ENCODE peak calls at places on chromosomes 11 and 22, in five cellular contexts. One of them, this sample, is unnamed.

GRCh38 chr11:25535462-25535861 is 796.5 kb upstream of the ANO3 start:
- DNase-seq in fibroblast of lung: peak; percentile 7
- DNase-seq in AG09309: no peak
- DNase-seq in AG10803: no peak
- DNase-seq in cardiac fibroblast: peak; percentile 78
- DNase-seq in this sample: no peak

GRCh38 chr11:94740975-94741707 is 27.0 kb upstream of the AMOTL1 start:
- DNase-seq in AG09309: peak; percentile 28
- DNase-seq in AG10803: peak; percentile 67
- DNase-seq in cardiac fibroblast: peak; percentile 58
- DNase-seq in fibroblast of lung: peak; percentile 63
- DNase-seq in this sample: peak; percentile 60

GRCh38 chr11:110866081-110866480 is 153.8 kb upstream of the ARHGAP20 start:
- DNase-seq in cardiac fibroblast: no peak
- DNase-seq in AG09309: no peak
- DNase-seq in fibroblast of lung: no peak
- DNase-seq in AG10803: no peak
- DNase-seq in this sample: no peak

GRCh38 chr11:4491878-4492606 is 9.6 kb downstream of the OR52K1 start:
- DNase-seq in cardiac fibroblast: no peak
- DNase-seq in AG09309: no peak
- DNase-seq in fibroblast of lung: no peak
- DNase-seq in AG10803: no peak
- DNase-seq in this sample: no peak

GRCh38 chr11:67437082-67437821 is at the start of gene PTPRCAP:
- DNase-seq in AG10803: no peak
- DNase-seq in AG09309: no peak
- DNase-seq in fibroblast of lung: no peak
- DNase-seq in cardiac fibroblast: no peak
- DNase-seq in this sample: no peak

GRCh38 chr11:33980896-33981295 is 70.6 kb upstream of the CAPRIN1 start:
- DNase-seq in cardiac fibroblast: peak; percentile 36
- DNase-seq in AG10803: no peak
- DNase-seq in AG09309: no peak
- DNase-seq in fibroblast of lung: no peak
- DNase-seq in this sample: no peak

GRCh38 chr11:110908401-110909106 is 196.3 kb upstream of the ARHGAP20 start:
- DNase-seq in cardiac fibroblast: peak; percentile 64
- DNase-seq in AG10803: peak; percentile 69
- DNase-seq in AG09309: peak; percentile 59
- DNase-seq in fibroblast of lung: peak; percentile 97
- DNase-seq in this sample: no peak

GRCh38 chr11:73228268-73229134 is 10.4 kb downstream of the P2RY2 start:
- DNase-seq in AG10803: no peak
- DNase-seq in cardiac fibroblast: no peak
- DNase-seq in AG09309: no peak
- DNase-seq in fibroblast of lung: no peak
- DNase-seq in this sample: no peak

GRCh38 chr11:73752216-73752867 is 8.5 kb downstream of the RAB6A start:
- DNase-seq in fibroblast of lung: peak; percentile 68
- DNase-seq in cardiac fibroblast: peak; percentile 9
- DNase-seq in AG09309: no peak
- DNase-seq in AG10803: no peak
- DNase-seq in this sample: no peak

GRCh38 chr11:114886644-114887259 is 208.4 kb downstream of the NXPE2 start:
- DNase-seq in fibroblast of lung: peak; percentile 17
- DNase-seq in AG09309: no peak
- DNase-seq in cardiac fibroblast: no peak
- DNase-seq in AG10803: no peak
- DNase-seq in this sample: no peak

GRCh38 chr22:21650280-21650679 is 8.2 kb downstream of the SDF2L1 start:
- DNase-seq in cardiac fibroblast: no peak
- DNase-seq in AG09309: no peak
- DNase-seq in AG10803: no peak
- DNase-seq in fibroblast of lung: no peak
- DNase-seq in this sample: no peak

GRCh38 chr22:21650823-21651520 is 8.9 kb downstream of the SDF2L1 start:
- DNase-seq in cardiac fibroblast: no peak
- DNase-seq in fibroblast of lung: no peak
- DNase-seq in AG10803: no peak
- DNase-seq in AG09309: no peak
- DNase-seq in this sample: no peak

GRCh38 chr22:21643533-21644357 is 1.6 kb downstream of the SDF2L1 start:
- DNase-seq in AG09309: no peak
- DNase-seq in cardiac fibroblast: no peak
- DNase-seq in AG10803: no peak
- DNase-seq in fibroblast of lung: no peak
- DNase-seq in this sample: no peak

GRCh38 chr22:21642584-21643448 is 714 bp downstream of the SDF2L1 start:
- DNase-seq in AG10803: peak; percentile 35
- DNase-seq in cardiac fibroblast: peak; percentile 50
- DNase-seq in fibroblast of lung: peak; percentile 37
- DNase-seq in AG09309: no peak
- DNase-seq in this sample: no peak

DNA sequence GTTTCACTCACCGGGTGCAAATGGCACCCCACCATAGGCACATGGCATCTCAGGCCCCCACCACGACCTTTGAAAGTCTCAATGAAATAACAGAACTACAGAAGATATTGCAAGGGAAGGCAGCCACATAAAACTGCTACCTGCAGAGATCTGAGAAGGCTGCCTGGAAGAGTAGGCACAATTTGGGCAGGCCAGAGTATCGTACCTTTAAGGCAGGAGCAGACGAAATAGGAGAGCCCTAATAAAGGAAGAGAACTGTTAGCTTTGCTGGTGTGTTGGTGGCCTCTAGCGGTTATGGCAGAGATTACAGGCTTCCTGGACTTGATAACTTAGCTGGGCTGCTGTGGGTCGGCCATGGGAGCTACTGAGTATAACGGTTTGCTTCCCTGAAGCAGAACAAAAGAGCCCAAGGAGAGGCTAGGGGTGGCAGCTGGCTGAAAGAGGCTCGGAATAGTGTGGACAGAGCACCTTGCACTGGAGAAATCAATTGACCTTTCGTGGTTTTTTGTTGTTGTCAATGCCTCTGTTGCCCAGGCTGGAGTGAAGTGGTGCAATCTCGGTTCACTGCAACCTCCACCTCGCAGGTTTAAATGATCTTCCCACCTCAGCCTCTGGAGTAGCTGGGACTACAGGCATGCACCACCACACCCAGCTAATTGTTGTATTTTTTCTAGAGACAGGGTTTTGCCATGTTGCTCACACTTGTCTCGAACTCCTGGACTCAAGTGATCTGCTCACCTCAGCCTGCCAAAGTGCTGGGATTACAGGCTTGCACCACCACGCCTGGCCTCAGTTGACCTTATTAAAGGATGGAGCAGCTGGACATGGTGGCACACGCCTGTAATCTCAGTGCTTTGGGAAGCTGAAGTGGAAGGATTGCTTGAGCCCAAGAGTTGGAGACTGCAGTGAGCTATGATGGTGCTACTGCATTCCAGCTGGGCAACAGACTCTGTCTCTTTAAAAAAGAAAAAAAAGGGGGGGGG is 4.8 kb downstream of the SDF2L1 start:
- DNase-seq in AG09309: no peak
- DNase-seq in cardiac fibroblast: peak; percentile 88
- DNase-seq in fibroblast of lung: peak; percentile 55
- DNase-seq in AG10803: peak; percentile 74
- DNase-seq in this sample: peak; percentile 71
- TF ChIP-seq CTCF in AG09309: peak; percentile 93
- TF ChIP-seq CTCF in cardiac fibroblast: peak; percentile 87
- TF ChIP-seq CTCF in fibroblast of lung: peak; percentile 94
- TF ChIP-seq CTCF in AG10803: peak; percentile 95
- TF ChIP-seq CTCF in this sample: peak; percentile 88

GRCh38 chr11:61769946-61770683 is 17.7 kb downstream of the MYRF start:
- DNase-seq in fibroblast of lung: no peak
- DNase-seq in AG09309: no peak
- DNase-seq in AG10803: no peak
- DNase-seq in cardiac fibroblast: no peak
- DNase-seq in this sample: no peak
- H3K4me3 ChIP-seq in fibroblast of lung: no peak overlapping the region
- H3K4me3 ChIP-seq in AG09309: no peak overlapping the region
- H3K4me3 ChIP-seq in AG10803: no peak overlapping the region
- H3K4me3 ChIP-seq in cardiac fibroblast: no peak overlapping the region
- H3K4me3 ChIP-seq in this sample: no peak overlapping the region

GRCh38 chr22:36430863-36431262 is 43.1 kb upstream of the MYH9 start:
- DNase-seq in fibroblast of lung: peak; percentile 61
- DNase-seq in AG09309: no peak
- DNase-seq in cardiac fibroblast: no peak
- DNase-seq in AG10803: no peak
- DNase-seq in this sample: no peak
- TF ChIP-seq CTCF in fibroblast of lung: no peak
- TF ChIP-seq CTCF in AG09309: no peak
- TF ChIP-seq CTCF in cardiac fibroblast: no peak
- TF ChIP-seq CTCF in AG10803: no peak
- TF ChIP-seq CTCF in this sample: no peak

GRCh38 chr11:119421941-119422504 is 949 bp downstream of the THY1 start:
- DNase-seq in AG09309: no peak
- DNase-seq in fibroblast of lung: peak; percentile 50
- DNase-seq in cardiac fibroblast: peak; percentile 37
- DNase-seq in AG10803: peak; percentile 41
- DNase-seq in this sample: no peak

GRCh38 chr11:119421351-119421750 is 1.6 kb downstream of the THY1 start:
- DNase-seq in fibroblast of lung: peak; percentile 23
- DNase-seq in AG10803: no peak
- DNase-seq in AG09309: no peak
- DNase-seq in cardiac fibroblast: no peak
- DNase-seq in this sample: no peak

GRCh38 chr11:119419834-119420492 is 3.0 kb downstream of the THY1 start:
- DNase-seq in cardiac fibroblast: no peak
- DNase-seq in fibroblast of lung: no peak
- DNase-seq in AG09309: no peak
- DNase-seq in AG10803: no peak
- DNase-seq in this sample: no peak

GRCh38 chr11:119419246-119419645 is 3.7 kb downstream of the THY1 start:
- DNase-seq in AG10803: no peak
- DNase-seq in AG09309: no peak
- DNase-seq in cardiac fibroblast: no peak
- DNase-seq in fibroblast of lung: no peak
- DNase-seq in this sample: no peak

GRCh38 chr11:119420631-119421030 is 2.3 kb downstream of the THY1 start:
- DNase-seq in fibroblast of lung: no peak
- DNase-seq in AG10803: no peak
- DNase-seq in AG09309: no peak
- DNase-seq in cardiac fibroblast: no peak
- DNase-seq in this sample: no peak
- H3K4me3 ChIP-seq in fibroblast of lung: peak overlapping the region; percentile 69
- H3K4me3 ChIP-seq in AG10803: peak overlapping the region; percentile 93
- H3K4me3 ChIP-seq in AG09309: peak overlapping the region; percentile 89
- H3K4me3 ChIP-seq in cardiac fibroblast: no peak overlapping the region
- H3K4me3 ChIP-seq in this sample: peak overlapping the region; percentile 87

DNA sequence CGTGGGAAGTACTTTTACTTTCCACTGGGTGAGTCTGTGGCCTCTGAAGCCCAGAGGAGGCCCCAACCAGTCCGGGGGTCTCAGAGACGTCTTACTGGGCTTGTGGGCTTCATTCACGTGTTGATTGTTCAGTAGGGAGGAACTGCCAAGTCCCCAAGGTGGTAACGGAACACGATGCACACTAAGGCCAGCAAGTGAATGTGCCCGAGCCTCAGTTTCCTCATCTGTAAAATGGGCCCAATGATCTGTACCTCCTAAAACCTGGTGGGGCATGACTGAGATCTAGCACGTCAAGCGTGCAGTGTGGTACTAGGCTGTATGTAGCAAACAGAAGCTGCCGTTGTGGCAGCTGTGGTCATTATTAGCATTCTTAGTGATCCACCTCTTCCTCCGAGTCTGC is 499.1 kb downstream of the MN1 start:
- DNase-seq in AG10803: no peak
- DNase-seq in cardiac fibroblast: no peak
- DNase-seq in AG09309: no peak
- DNase-seq in fibroblast of lung: no peak
- DNase-seq in this sample: no peak
- TF ChIP-seq CTCF in AG10803: no peak
- TF ChIP-seq CTCF in cardiac fibroblast: no peak
- TF ChIP-seq CTCF in AG09309: no peak
- TF ChIP-seq CTCF in fibroblast of lung: no peak
- TF ChIP-seq CTCF in this sample: no peak

GRCh38 chr22:35609761-35610160 is 7.4 kb downstream of the MB start:
- DNase-seq in AG09309: no peak
- DNase-seq in cardiac fibroblast: no peak
- DNase-seq in AG10803: no peak
- DNase-seq in fibroblast of lung: no peak
- DNase-seq in this sample: no peak
- H3K4me3 ChIP-seq in AG09309: no peak overlapping the region
- H3K4me3 ChIP-seq in cardiac fibroblast: no peak overlapping the region
- H3K4me3 ChIP-seq in AG10803: no peak overlapping the region
- H3K4me3 ChIP-seq in fibroblast of lung: no peak overlapping the region
- H3K4me3 ChIP-seq in this sample: no peak overlapping the region

GRCh38 chr11:37110383-37110782 is 512.3 kb upstream of the RAG2 start:
- DNase-seq in cardiac fibroblast: peak; percentile 3
- DNase-seq in fibroblast of lung: no peak
- DNase-seq in AG09309: no peak
- DNase-seq in AG10803: no peak
- DNase-seq in this sample: no peak

GRCh38 chr11:37105456-37105855 is 507.4 kb upstream of the RAG2 start:
- DNase-seq in fibroblast of lung: peak; percentile 67
- DNase-seq in cardiac fibroblast: no peak
- DNase-seq in AG09309: no peak
- DNase-seq in AG10803: no peak
- DNase-seq in this sample: no peak

GRCh38 chr11:37109205-37109585 is 511.2 kb upstream of the RAG2 start:
- DNase-seq in AG10803: no peak
- DNase-seq in AG09309: no peak
- DNase-seq in fibroblast of lung: peak; percentile 47
- DNase-seq in cardiac fibroblast: no peak
- DNase-seq in this sample: no peak

GRCh38 chr11:37108436-37109204 is 510.6 kb upstream of the RAG2 start:
- DNase-seq in fibroblast of lung: peak; percentile 55
- DNase-seq in AG10803: no peak
- DNase-seq in cardiac fibroblast: peak; percentile 41
- DNase-seq in AG09309: no peak
- DNase-seq in this sample: no peak

DNA sequence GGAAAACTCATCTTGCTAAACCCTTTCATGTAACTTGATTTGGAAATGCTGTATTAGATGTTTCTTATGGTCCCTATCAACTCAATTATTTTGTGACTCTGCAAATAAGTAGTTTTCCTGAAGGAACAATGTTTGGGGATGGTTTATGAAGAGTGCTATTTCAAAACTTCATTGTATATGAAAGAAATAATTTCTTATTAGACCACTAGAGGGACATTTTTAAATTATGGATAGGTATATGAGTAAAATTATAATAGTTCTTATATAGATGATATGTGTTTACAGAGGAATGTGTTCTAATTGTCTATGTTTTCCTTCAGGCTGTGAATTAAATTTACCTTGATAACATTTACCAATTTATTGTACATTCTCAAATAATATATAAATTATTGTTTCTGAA is 509.4 kb upstream of the RAG2 start:
- DNase-seq in cardiac fibroblast: no peak
- DNase-seq in AG09309: no peak
- DNase-seq in fibroblast of lung: no peak
- DNase-seq in AG10803: no peak
- DNase-seq in this sample: no peak
- TF ChIP-seq CTCF in cardiac fibroblast: peak; percentile 10
- TF ChIP-seq CTCF in AG09309: no peak
- TF ChIP-seq CTCF in fibroblast of lung: no peak
- TF ChIP-seq CTCF in AG10803: no peak
- TF ChIP-seq CTCF in this sample: no peak

GRCh38 chr22:31625257-31625640 is 36.8 kb downstream of the PISD start:
- DNase-seq in AG09309: no peak
- DNase-seq in AG10803: no peak
- DNase-seq in fibroblast of lung: no peak
- DNase-seq in cardiac fibroblast: no peak
- DNase-seq in this sample: no peak
- H3K4me3 ChIP-seq in AG09309: no peak overlapping the region
- H3K4me3 ChIP-seq in AG10803: no peak overlapping the region
- H3K4me3 ChIP-seq in fibroblast of lung: no peak overlapping the region
- H3K4me3 ChIP-seq in cardiac fibroblast: no peak overlapping the region
- H3K4me3 ChIP-seq in this sample: no peak overlapping the region

GRCh38 chr11:44071157-44071556 is 5.1 kb downstream of the ACCS start:
- DNase-seq in AG10803: no peak
- DNase-seq in AG09309: no peak
- DNase-seq in fibroblast of lung: no peak
- DNase-seq in cardiac fibroblast: no peak
- DNase-seq in this sample: no peak
- TF ChIP-seq CTCF in AG10803: no peak
- TF ChIP-seq CTCF in AG09309: no peak
- TF ChIP-seq CTCF in fibroblast of lung: no peak
- TF ChIP-seq CTCF in cardiac fibroblast: no peak
- TF ChIP-seq CTCF in this sample: no peak